ENCODE peak calls at places on chromosomes 4 and X, in five cellular contexts. I, E, C, O and N are unnamed samples.

GRCh38 chrX:108044554-108045256 is at the start of gene VSIG1:
- DNase-seq in I (no peak), E (no peak), O (no peak), C (no peak), N (no peak)

GRCh38 chr4:133969202-133969873 is 232.3 kb downstream of the PABPC4L start:
- DNase-seq in I (peak), O (peak), E (peak), C (no peak), N (peak)

GRCh38 chr4:88158360-88159136 is at the start of gene ABCG2:
- DNase-seq in C (no peak), E (peak), I (peak), O (no peak), N (no peak)

GRCh38 chr4:47287735-47288134 is 175.8 kb downstream of the COMMD8 start:
- DNase-seq in E (peak), C (peak), O (no peak), I (peak), N (peak)

GRCh38 chr4:6121276-6121850 is 79.0 kb downstream of the JAKMIP1 start:
- DNase-seq in E (no peak), C (no peak), I (no peak), O (no peak), N (no peak)

GRCh38 chr4:111046811-111047210 is 423.9 kb upstream of the PITX2 start:
- DNase-seq in E (no peak), I (no peak), C (no peak), O (no peak), N (no peak)

GRCh38 chr4:98290511-98290910 is 29.3 kb downstream of the RAP1GDS1 start:
- DNase-seq in O (no peak), I (no peak), C (peak), E (peak), N (no peak)

GRCh38 chr4:10554694-10555093 is 97.5 kb upstream of the ZNF518B start:
- DNase-seq in I (peak), O (peak), C (peak), E (peak), N (no peak)

GRCh38 chr4:138028923-138029322 is 213.2 kb downstream of the SLC7A11 start:
- DNase-seq in C (no peak), E (no peak), O (no peak), I (no peak), N (no peak)

GRCh38 chrX:43500240-43500639 is 155.9 kb upstream of the MAOA start:
- DNase-seq in E (no peak), O (no peak), C (no peak), I (no peak), N (no peak)